ENCODE peak calls at places on chromosomes 13 and 19, in ten cellular contexts. O is body of pancreas; T is Peyer's patch; X is CD8-positive, alpha-beta T cell; B is cardiac muscle cell; W is A549; Z is GM23338; Q is colonic mucosa; C is HCT116; Y is PC-9. G is an unnamed sample.

GRCh38 chr13:37443538-37443937 is 155.0 kb downstream of the POSTN start:
- DNase-seq in Y (no peak), T (no peak), O (no peak), Z (no peak), X (no peak), Q (no peak), C (no peak), B (no peak), W (no peak), G (no peak)

GRCh38 chr13:26752671-26753070 is 7.9 kb downstream of the GPR12 start:
- DNase-seq in W (no peak), C (no peak), Q (no peak), Z (no peak), X (no peak), O (no peak), B (no peak), Y (no peak), T (no peak), G (no peak)

GRCh38 chr13:66994097-66994496 is 236.0 kb downstream of the PCDH9 start:
- DNase-seq in X (no peak), Y (no peak), B (peak; percentile 82), W (peak; percentile 91), Q (peak; percentile 39), Z (peak; percentile 95), O (peak; percentile 68), T (peak; percentile 30), C (no peak), G (peak; percentile 88)

GRCh38 chr13:99086149-99086868 is 108.4 kb upstream of the DOCK9 start:
- DNase-seq in W (peak; percentile 43), B (peak; percentile 77), X (peak; percentile 76), T (peak; percentile 49), Q (peak; percentile 53), C (no peak), Y (peak; percentile 43), O (peak; percentile 62), Z (peak; percentile 62), G (peak; percentile 67)

GRCh38 chr19:38735257-38735686 is 9.0 kb downstream of the CAPN12 start:
- DNase-seq in Q (peak; percentile 62), T (peak; percentile 51), B (peak; percentile 46), Y (peak; percentile 61), C (no peak), W (peak; percentile 63), Z (peak; percentile 84), O (no peak), X (peak; percentile 57), G (peak; percentile 51)

GRCh38 chr19:42985588-42985987 is 40.7 kb downstream of the PSG11 start:
- DNase-seq in Y (no peak), C (no peak), B (no peak), X (no peak), W (no peak), T (no peak), Q (no peak), Z (no peak), O (no peak), G (no peak)

GRCh38 chr13:31798189-31798588 is 58.9 kb downstream of the RXFP2 start:
- DNase-seq in T (no peak), O (no peak), W (no peak), C (no peak), Y (no peak), B (no peak), Z (no peak), Q (no peak), X (no peak), G (no peak)

GRCh38 chr19:36401475-36401874 is 17.0 kb downstream of the ZFP82 start:
- DNase-seq in T (no peak), X (no peak), Y (no peak), Q (no peak), Z (no peak), B (no peak), O (no peak), W (no peak), C (no peak), G (no peak)

GRCh38 chr19:51800849-51801244 is 5.9 kb downstream of the FPR3 start:
- DNase-seq in Z (no peak), Q (no peak), B (no peak), Y (no peak), X (no peak), T (no peak), W (no peak), C (no peak), O (no peak), G (no peak)

GRCh38 chr19:43532571-43532961 is 422 bp upstream of the ZNF575 start:
- DNase-seq in Z (no peak), Q (peak; percentile 90), T (no peak), X (no peak), O (peak; percentile 23), Y (no peak), C (peak; percentile 65), B (no peak), W (no peak), G (no peak)

GRCh38 chr13:108315273-108315672 is 45.8 kb downstream of the TNFSF13B start:
- DNase-seq in Y (no peak), Q (no peak), B (no peak), Z (no peak), O (no peak), T (no peak), W (no peak), X (no peak), C (no peak), G (no peak)

GRCh38 chr13:86856996-86857395 is 814.2 kb upstream of the SLITRK5 start:
- DNase-seq in X (no peak), T (no peak), W (no peak), Z (peak; percentile 46), O (no peak), Q (no peak), B (no peak), C (peak; percentile 47), Y (peak; percentile 42), G (no peak)

GRCh38 chr13:71368301-71368700 is 498.7 kb downstream of the DACH1 start:
- DNase-seq in W (no peak), C (no peak), B (no peak), Y (no peak), T (no peak), O (no peak), Q (no peak), Z (no peak), X (no peak), G (no peak)

GRCh38 chr19:45115809-45116615 is 23.0 kb downstream of the PPP1R37 start:
- DNase-seq in Y (no peak), W (no peak), C (no peak), B (no peak), O (no peak), T (no peak), Z (no peak), Q (no peak), X (no peak), G (no peak)

GRCh38 chr19:12864143-12864542 is 17.1 kb downstream of the DNASE2 start:
- DNase-seq in W (no peak), X (no peak), T (no peak), Y (no peak), O (no peak), Q (no peak), Z (no peak), B (no peak), C (no peak), G (no peak)

GRCh38 chr19:3680939-3681338 is 19.3 kb downstream of the PIP5K1C start:
- DNase-seq in W (no peak), X (no peak), Q (no peak), Z (no peak), Y (no peak), T (no peak), C (no peak), O (no peak), B (no peak), G (no peak)

GRCh38 chr19:3682286-3682685 is 18.0 kb downstream of the PIP5K1C start:
- DNase-seq in X (peak; percentile 1), Z (no peak), O (no peak), T (no peak), W (no peak), C (no peak), Q (no peak), B (no peak), Y (no peak), G (no peak)

GRCh38 chr19:3679581-3679980 is 20.7 kb downstream of the PIP5K1C start:
- DNase-seq in Q (no peak), X (no peak), O (no peak), B (no peak), Z (no peak), T (no peak), W (no peak), C (no peak), Y (no peak), G (no peak)

GRCh38 chr19:3678188-3678587 is 22.1 kb downstream of the PIP5K1C start:
- DNase-seq in C (no peak), B (no peak), Z (no peak), O (no peak), Y (no peak), Q (no peak), T (no peak), W (no peak), X (no peak), G (no peak)

GRCh38 chr19:3679138-3679537 is 21.1 kb downstream of the PIP5K1C start:
- DNase-seq in T (no peak), Q (no peak), X (no peak), O (no peak), W (no peak), C (no peak), B (no peak), Z (no peak), Y (no peak), G (no peak)
- H3K4me3 ChIP-seq in T (no peak overlapping the region), Q (no peak overlapping the region), X (no peak overlapping the region), O (no peak overlapping the region), W (no peak overlapping the region), C (no peak overlapping the region), B (no peak overlapping the region), Z (no peak overlapping the region), Y (no peak overlapping the region), G (no peak overlapping the region)

DNA sequence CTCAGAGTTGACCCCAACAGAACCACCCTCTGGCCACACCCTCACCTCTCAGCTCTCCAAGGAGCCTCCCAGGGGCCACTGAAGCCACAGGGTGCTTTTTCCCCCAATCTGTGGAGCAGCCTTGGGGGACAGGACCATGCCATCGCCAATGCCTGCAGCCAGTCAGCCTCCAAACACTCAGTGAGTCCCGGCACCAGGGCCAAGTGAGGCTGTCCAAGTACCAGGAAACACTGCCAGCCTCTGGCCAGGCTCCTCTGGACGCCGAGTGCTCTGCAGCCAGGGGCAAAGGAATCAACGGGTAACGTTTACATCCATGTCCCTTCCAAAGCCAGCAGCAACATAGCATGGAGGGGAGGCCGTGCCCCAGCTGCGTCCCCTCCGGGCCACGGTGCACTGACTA is 9.5 kb upstream of the COMP start:
- DNase-seq in X (no peak), T (no peak), Y (peak; percentile 30), Q (no peak), W (no peak), O (no peak), Z (no peak), C (no peak), B (no peak), G (no peak)
- H3K4me1 ChIP-seq in X (no peaks in the 10 kb centered on the region), T (no peaks in the 10 kb centered on the region), Y (no peaks in the 10 kb centered on the region), Q (no peaks in the 10 kb centered on the region), W (no peaks in the 10 kb centered on the region), O (no peaks in the 10 kb centered on the region), Z (no peaks in the 10 kb centered on the region), C (peaks cover 7% of the 10 kb centered on the region), B (no peaks in the 10 kb centered on the region), G (no peaks in the 10 kb centered on the region)

GRCh38 chr13:114064516-114065140 is 67.8 kb downstream of the RASA3 start:
- DNase-seq in X (no peak), Q (no peak), B (no peak), C (no peak), Y (no peak), W (peak; percentile 45), Z (no peak), O (no peak), T (no peak), G (peak; percentile 30)
- H3K4me3 ChIP-seq in X (peak overlapping the region; percentile 72), Q (peak overlapping the region; percentile 19), B (no peak overlapping the region), C (peak overlapping the region; percentile 50), Y (peak overlapping the region; percentile 53), W (peak overlapping the region; percentile 42), Z (peak overlapping the region; percentile 30), O (no peak overlapping the region), T (peak overlapping the region; percentile 40), G (no peak overlapping the region)

GRCh38 chr19:2612619-2613249 is 89.8 kb downstream of the GNG7 start:
- DNase-seq in Z (peak; percentile 52), O (no peak), B (no peak), Q (no peak), X (no peak), T (no peak), W (no peak), Y (no peak), C (no peak), G (no peak)
- H3K4me1 ChIP-seq in Z (no peaks in the 10 kb centered on the region), O (peaks cover 17% of the 10 kb centered on the region), B (no peaks in the 10 kb centered on the region), Q (peaks cover 5% of the 10 kb centered on the region), X (peaks cover 38% of the 10 kb centered on the region), T (peaks cover 8% of the 10 kb centered on the region), W (peaks cover 15% of the 10 kb centered on the region), Y (no peaks in the 10 kb centered on the region), C (peaks cover 31% of the 10 kb centered on the region), G (peaks cover 2% of the 10 kb centered on the region)

G was measured in HAP-1.